ENCODE peak calls at places on chromosomes 12 and 14, in five cellular contexts. One of them, this sample, is unnamed.

GRCh38 chr14:95683793-95684192 is 2.4 kb upstream of the TCL1B start:
- DNase-seq in hippocampal formation: no peak
- DNase-seq in CD8-positive, alpha-beta memory T cell: peak
- DNase-seq in Caki2: no peak
- DNase-seq in CD4-positive, CD25-positive, alpha-beta regulatory T cell: peak
- DNase-seq in this sample: no peak

GRCh38 chr12:89470741-89471504 is 53.7 kb downstream of the GALNT4 start:
- DNase-seq in hippocampal formation: no peak
- DNase-seq in CD8-positive, alpha-beta memory T cell: peak
- DNase-seq in Caki2: no peak
- DNase-seq in CD4-positive, CD25-positive, alpha-beta regulatory T cell: peak
- DNase-seq in this sample: peak

GRCh38 chr14:58191763-58192596 is 8.0 kb upstream of the ACTR10 start:
- DNase-seq in hippocampal formation: no peak
- DNase-seq in CD8-positive, alpha-beta memory T cell: no peak
- DNase-seq in Caki2: no peak
- DNase-seq in CD4-positive, CD25-positive, alpha-beta regulatory T cell: no peak
- DNase-seq in this sample: no peak

GRCh38 chr12:28059678-28060077 is 87.1 kb upstream of the PTHLH start:
- DNase-seq in hippocampal formation: no peak
- DNase-seq in CD8-positive, alpha-beta memory T cell: no peak
- DNase-seq in Caki2: no peak
- DNase-seq in CD4-positive, CD25-positive, alpha-beta regulatory T cell: no peak
- DNase-seq in this sample: no peak

GRCh38 chr14:93857500-93857899 is 69.2 kb upstream of the PRIMA1 start:
- DNase-seq in hippocampal formation: no peak
- DNase-seq in CD8-positive, alpha-beta memory T cell: no peak
- DNase-seq in Caki2: no peak
- DNase-seq in CD4-positive, CD25-positive, alpha-beta regulatory T cell: no peak
- DNase-seq in this sample: no peak

GRCh38 chr12:6956332-6956727 is 5.2 kb downstream of the PTPN6 start:
- DNase-seq in hippocampal formation: no peak
- DNase-seq in CD8-positive, alpha-beta memory T cell: no peak
- DNase-seq in Caki2: no peak
- DNase-seq in CD4-positive, CD25-positive, alpha-beta regulatory T cell: no peak
- DNase-seq in this sample: no peak

GRCh38 chr12:98352835-98353234 is 162.6 kb upstream of the TMPO start:
- DNase-seq in hippocampal formation: no peak
- DNase-seq in CD8-positive, alpha-beta memory T cell: no peak
- DNase-seq in Caki2: no peak
- DNase-seq in CD4-positive, CD25-positive, alpha-beta regulatory T cell: no peak
- DNase-seq in this sample: no peak

GRCh38 chr14:61561657-61562276 is 133.5 kb upstream of the HIF1A start:
- DNase-seq in hippocampal formation: no peak
- DNase-seq in CD8-positive, alpha-beta memory T cell: no peak
- DNase-seq in Caki2: peak
- DNase-seq in CD4-positive, CD25-positive, alpha-beta regulatory T cell: no peak
- DNase-seq in this sample: no peak

GRCh38 chr14:91295276-91295845 is 50.9 kb upstream of the GPR68 start:
- DNase-seq in hippocampal formation: no peak
- DNase-seq in CD8-positive, alpha-beta memory T cell: no peak
- DNase-seq in Caki2: no peak
- DNase-seq in CD4-positive, CD25-positive, alpha-beta regulatory T cell: no peak
- DNase-seq in this sample: no peak

GRCh38 chr12:98515368-98516183 is at the start of gene TMPO:
- DNase-seq in hippocampal formation: peak
- DNase-seq in CD8-positive, alpha-beta memory T cell: peak
- DNase-seq in Caki2: peak
- DNase-seq in CD4-positive, CD25-positive, alpha-beta regulatory T cell: peak
- DNase-seq in this sample: peak

GRCh38 chr12:6567112-6567680 is 895 bp downstream of the NOP2 start:
- DNase-seq in hippocampal formation: no peak
- DNase-seq in CD8-positive, alpha-beta memory T cell: no peak
- DNase-seq in Caki2: no peak
- DNase-seq in CD4-positive, CD25-positive, alpha-beta regulatory T cell: no peak
- DNase-seq in this sample: no peak

GRCh38 chr14:75579882-75580281 is 1.5 kb downstream of the FLVCR2 start:
- DNase-seq in hippocampal formation: no peak
- DNase-seq in CD8-positive, alpha-beta memory T cell: no peak
- DNase-seq in Caki2: no peak
- DNase-seq in CD4-positive, CD25-positive, alpha-beta regulatory T cell: no peak
- DNase-seq in this sample: no peak

GRCh38 chr14:36293824-36294223 is 26.6 kb downstream of the MBIP start:
- DNase-seq in hippocampal formation: no peak
- DNase-seq in CD8-positive, alpha-beta memory T cell: no peak
- DNase-seq in Caki2: no peak
- DNase-seq in CD4-positive, CD25-positive, alpha-beta regulatory T cell: no peak
- DNase-seq in this sample: no peak

GRCh38 chr12:20547788-20548575 is 147.2 kb upstream of the SLCO1C1 start:
- DNase-seq in hippocampal formation: no peak
- DNase-seq in CD8-positive, alpha-beta memory T cell: no peak
- DNase-seq in Caki2: no peak
- DNase-seq in CD4-positive, CD25-positive, alpha-beta regulatory T cell: no peak
- DNase-seq in this sample: no peak

GRCh38 chr14:54840336-54840735 is 62.3 kb downstream of the GCH1 start:
- DNase-seq in hippocampal formation: no peak
- DNase-seq in CD8-positive, alpha-beta memory T cell: no peak
- DNase-seq in Caki2: no peak
- DNase-seq in CD4-positive, CD25-positive, alpha-beta regulatory T cell: no peak
- DNase-seq in this sample: no peak

GRCh38 chr12:39671898-39672875 is 52.6 kb upstream of the ABCD2 start:
- DNase-seq in hippocampal formation: no peak
- DNase-seq in CD8-positive, alpha-beta memory T cell: no peak
- DNase-seq in Caki2: no peak
- DNase-seq in CD4-positive, CD25-positive, alpha-beta regulatory T cell: no peak
- DNase-seq in this sample: no peak

This sample was measured in B cell.